ENCODE peak calls at places on chromosomes 3 and 15, in six cellular contexts. N, K, X, L, D and Q are unnamed samples.

GRCh38 chr3:54069961-54070360 is 52.4 kb upstream of the CACNA2D3 start:
- DNase-seq in N (no peak), K (no peak), X (no peak), L (no peak), D (no peak), Q (no peak)

GRCh38 chr3:32531010-32531647 is 28.5 kb upstream of the CMTM6 start:
- DNase-seq in N (no peak), K (no peak), X (no peak), L (no peak), D (no peak), Q (no peak)

GRCh38 chr15:62582580-62582979 is 417.5 kb upstream of the C2CD4B start:
- DNase-seq in N (no peak), K (no peak), X (no peak), L (no peak), D (no peak), Q (no peak)

GRCh38 chr15:89397653-89398023 is 63.0 kb upstream of the POLG start:
- DNase-seq in N (no peak), K (no peak), X (no peak), L (no peak), D (no peak), Q (no peak)

GRCh38 chr3:25453521-25454410 is 25.7 kb downstream of the RARB start:
- DNase-seq in N (peak), K (no peak), X (no peak), L (no peak), D (no peak), Q (no peak)

GRCh38 chr15:100786901-100787566 is 92.6 kb upstream of the ALDH1A3 start:
- DNase-seq in N (no peak), K (no peak), X (no peak), L (no peak), D (no peak), Q (no peak)

GRCh38 chr3:69329897-69330296 is 56.0 kb downstream of the FRMD4B start:
- DNase-seq in N (no peak), K (no peak), X (no peak), L (no peak), D (no peak), Q (no peak)

GRCh38 chr15:83446904-83447708 is at the start of gene SH3GL3:
- DNase-seq in N (peak), K (peak), X (peak), L (peak), D (no peak), Q (peak)

GRCh38 chr3:124438813-124439212 is 291.4 kb upstream of the UMPS start:
- DNase-seq in N (no peak), K (no peak), X (no peak), L (no peak), D (no peak), Q (no peak)

GRCh38 chr3:56361731-56362130 is 106.5 kb downstream of the ERC2 start:
- DNase-seq in N (no peak), K (no peak), X (no peak), L (no peak), D (no peak), Q (no peak)

GRCh38 chr3:35500641-35501353 is 138.5 kb upstream of the ARPP21 start:
- DNase-seq in N (no peak), K (no peak), X (no peak), L (no peak), D (no peak), Q (no peak)

GRCh38 chr3:157082305-157082981 is 77.5 kb downstream of the CCNL1 start:
- DNase-seq in N (no peak), K (no peak), X (no peak), L (no peak), D (no peak), Q (no peak)

GRCh38 chr3:14494279-14494972 is 45.7 kb downstream of the GRIP2 start:
- DNase-seq in N (no peak), K (no peak), X (no peak), L (no peak), D (no peak), Q (no peak)

GRCh38 chr15:85589873-85590272 is 204.9 kb downstream of the KLHL25 start:
- DNase-seq in N (no peak), K (no peak), X (no peak), L (no peak), D (no peak), Q (no peak)

GRCh38 chr3:141379250-141379872 is 11.1 kb downstream of the ZBTB38 start:
- DNase-seq in N (peak), K (no peak), X (no peak), L (no peak), D (no peak), Q (no peak)

GRCh38 chr3:192010490-192010889 is 549.5 kb downstream of the PYDC2 start:
- DNase-seq in N (no peak), K (no peak), X (no peak), L (no peak), D (no peak), Q (no peak)

GRCh38 chr3:152309535-152310317 is 41.0 kb downstream of the MBNL1 start:
- DNase-seq in N (no peak), K (no peak), X (no peak), L (no peak), D (no peak), Q (no peak)